ENCODE peak calls at places on chromosome 11, in six cellular contexts. J is right lobe of liver, C is body of pancreas, U is fibroblast of lung, S is upper lobe of right lung, G is left ventricle myocardium inferior. B is an unnamed sample.

GRCh38 chr11:68260484-68260883 is 11.3 kb downstream of the C11orf24 start:
- DNase-seq in J (no peak), S (no peak), U (no peak), G (no peak), C (no peak), B (no peak)

GRCh38 chr11:1349074-1349931 is 39.9 kb upstream of the TOLLIP start:
- DNase-seq in C (no peak), U (no peak), G (no peak), S (peak; percentile 60), J (no peak), B (no peak)

GRCh38 chr11:94175545-94175944 is 46.9 kb downstream of the PANX1 start:
- DNase-seq in U (peak; percentile 86), S (no peak), C (no peak), G (no peak), J (no peak), B (peak; percentile 87)

GRCh38 chr11:65559951-65560537 is 1.9 kb upstream of the LTBP3 start:
- DNase-seq in J (no peak), U (peak; percentile 38), C (peak; percentile 41), G (no peak), S (no peak), B (no peak)

GRCh38 chr11:112756166-112756565 is 205.1 kb upstream of the NCAM1 start:
- DNase-seq in U (no peak), S (no peak), C (no peak), J (no peak), G (no peak), B (no peak)

GRCh38 chr11:113392522-113392921 is 4.9 kb downstream of the ANKK1 start:
- DNase-seq in G (no peak), U (peak; percentile 8), C (no peak), J (no peak), S (no peak), B (no peak)

GRCh38 chr11:44812971-44813370 is 86.2 kb downstream of the TSPAN18 start:
- DNase-seq in U (no peak), C (no peak), G (no peak), J (no peak), S (no peak), B (no peak)

GRCh38 chr11:2774173-2775082 is 74.6 kb upstream of the KCNQ1OT1 start:
- DNase-seq in J (no peak), U (no peak), G (no peak), S (peak; percentile 51), C (no peak), B (no peak)

GRCh38 chr11:117915672-117916235 is 13.4 kb downstream of the TMPRSS13 start:
- DNase-seq in G (no peak), J (peak; percentile 38), U (no peak), S (no peak), C (no peak), B (no peak)

GRCh38 chr11:11849127-11849746 is 7.5 kb downstream of the USP47 start:
- DNase-seq in C (peak; percentile 78), J (peak; percentile 74), U (peak; percentile 79), S (no peak), G (peak; percentile 34), B (no peak)

DNA sequence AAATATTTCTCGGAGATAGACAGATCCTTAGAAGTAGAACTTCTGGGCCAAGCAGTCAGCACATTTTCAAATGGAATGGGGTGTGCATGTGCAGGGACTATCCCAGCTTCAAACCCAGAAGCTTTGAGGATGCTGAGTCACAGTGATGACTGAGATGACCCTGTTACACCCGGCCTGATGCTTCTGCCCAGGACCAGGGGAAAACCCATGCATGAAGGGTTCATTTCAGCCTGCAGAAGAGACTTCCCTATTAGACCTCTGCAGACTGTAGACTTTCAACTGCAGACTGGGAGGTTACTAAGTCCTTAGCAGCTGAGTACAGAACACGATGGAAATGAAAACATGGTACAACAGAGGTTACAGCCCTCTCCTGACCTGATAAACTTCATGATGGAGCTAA is 3.6 kb upstream of the OR2AT4 start:
- DNase-seq in G (no peak), C (no peak), U (no peak), J (no peak), S (no peak), B (no peak)
- H3K4me3 ChIP-seq in G (no peak overlapping the region), C (no peak overlapping the region), U (no peak overlapping the region), J (no peak overlapping the region), S (no peak overlapping the region), B (no peak overlapping the region)

GRCh38 chr11:47480762-47481161 is 31.8 kb upstream of the RAPSN start:
- DNase-seq in G (no peak), S (no peak), U (no peak), J (no peak), C (no peak), B (no peak)
- TF ChIP-seq CTCF in G (no peak), S (no peak), U (no peak), J (peak; percentile 12), C (no peak), B (no peak)

GRCh38 chr11:102447941-102448868 is 4.4 kb downstream of the TMEM123 start:
- DNase-seq in G (no peak), S (no peak), C (no peak), U (no peak), J (no peak), B (no peak)
- H3K4me3 ChIP-seq in G (no peak overlapping the region), S (no peak overlapping the region), C (no peak overlapping the region), U (no peak overlapping the region), J (no peak overlapping the region), B (no peak overlapping the region)

GRCh38 chr11:60485987-60486386 is 6.6 kb upstream of the MS4A12 start:
- DNase-seq in J (no peak), C (peak; percentile 61), S (no peak), G (no peak), U (no peak), B (no peak)
- TF ChIP-seq CTCF in J (peak; percentile 49), C (peak; percentile 38), S (peak; percentile 40), G (no peak), U (no peak), B (no peak)